ENCODE peak calls at places on chromosomes 1 and 21, in five cellular contexts. Z is thyroid gland, F is IMR-90, K is right lobe of liver, M is transverse colon. A is an unnamed sample. For H3K9me3, the result is how much of the 10 kb centered on the place peaks cover.

GRCh38 chr1:239858058-239858457 is 233.6 kb upstream of the FMN2 start:
- DNase-seq in Z (no peak), F (no peak), K (no peak), M (no peak), A (no peak)

GRCh38 chr1:54495954-54496353 is 52.1 kb upstream of the ACOT11 start:
- DNase-seq in Z (no peak), F (no peak), K (no peak), M (no peak), A (no peak)

GRCh38 chr1:29709711-29710169 is 473.4 kb downstream of the PTPRU start:
- DNase-seq in Z (no peak), F (peak), K (no peak), M (no peak), A (no peak)

GRCh38 chr1:8078176-8078671 is 52.1 kb upstream of the ERRFI1 start:
- DNase-seq in Z (peak), F (peak), K (no peak), M (no peak), A (peak)

GRCh38 chr21:39125752-39126485 is 57.3 kb downstream of the PSMG1 start:
- DNase-seq in Z (peak), F (peak), K (no peak), M (peak), A (no peak)

GRCh38 chr1:226553594-226554279 is 5.2 kb downstream of the STUM start:
- DNase-seq in Z (no peak), F (no peak), K (no peak), M (no peak), A (no peak)

GRCh38 chr1:89821322-89822108 is 683 bp downstream of the LRRC8D start:
- DNase-seq in Z (peak), F (peak), K (peak), M (peak), A (no peak)

GRCh38 chr1:239446611-239447010 is 60.2 kb downstream of the CHRM3 start:
- DNase-seq in Z (no peak), F (no peak), K (no peak), M (no peak), A (no peak)

DNA sequence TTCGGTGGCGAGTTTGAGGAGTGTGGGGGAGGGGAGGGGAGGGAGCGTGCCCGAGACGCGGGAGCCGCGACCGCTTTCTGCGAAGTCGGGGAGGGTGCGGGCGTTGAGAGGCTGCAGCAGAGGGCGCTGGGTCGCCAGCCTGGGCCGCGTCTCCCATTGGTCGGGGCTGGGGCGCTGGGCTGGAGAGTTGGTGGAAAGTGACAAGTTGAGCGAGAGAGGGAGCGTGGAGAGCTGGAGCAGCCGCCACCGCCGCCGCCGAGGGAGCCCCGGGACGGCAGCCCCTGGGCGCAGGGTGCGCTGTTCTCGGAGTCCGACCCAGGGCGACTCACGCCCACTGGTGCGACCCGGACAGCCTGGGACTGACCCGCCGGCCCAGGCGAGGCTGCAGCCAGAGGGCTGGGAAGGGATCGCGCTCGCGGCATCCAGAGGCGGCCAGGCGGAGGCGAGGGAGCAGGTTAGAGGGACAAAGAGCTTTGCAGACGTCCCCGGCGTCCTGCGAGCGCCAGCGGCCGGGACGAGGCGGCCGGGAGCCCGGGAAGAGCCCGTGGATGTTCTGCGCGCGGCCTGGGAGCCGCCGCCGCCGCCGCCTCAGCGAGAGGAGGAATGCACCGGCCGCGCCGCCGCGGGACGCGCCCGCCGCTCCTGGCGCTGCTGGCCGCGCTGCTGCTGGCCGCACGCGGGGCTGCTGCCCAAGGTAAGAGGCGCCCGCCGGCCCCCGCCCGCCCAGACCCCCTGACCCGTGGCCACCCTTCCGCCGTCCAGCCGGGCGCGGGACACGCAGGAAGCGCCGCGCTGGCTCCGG is at the start of gene ROR1:
- DNase-seq in Z (peak), F (peak), K (peak), M (peak), A (peak)
- TF ChIP-seq POLR2A in Z (no peak), F (no peak), K (no peak), M (peak), A (peak)

GRCh38 chr1:117608758-117609157 is 2.9 kb downstream of the TENT5C start:
- DNase-seq in Z (no peak), F (no peak), K (no peak), M (no peak), A (no peak)
- H3K4me3 ChIP-seq in Z (peak), F (no peak), K (no peak), M (no peak), A (peak)

DNA sequence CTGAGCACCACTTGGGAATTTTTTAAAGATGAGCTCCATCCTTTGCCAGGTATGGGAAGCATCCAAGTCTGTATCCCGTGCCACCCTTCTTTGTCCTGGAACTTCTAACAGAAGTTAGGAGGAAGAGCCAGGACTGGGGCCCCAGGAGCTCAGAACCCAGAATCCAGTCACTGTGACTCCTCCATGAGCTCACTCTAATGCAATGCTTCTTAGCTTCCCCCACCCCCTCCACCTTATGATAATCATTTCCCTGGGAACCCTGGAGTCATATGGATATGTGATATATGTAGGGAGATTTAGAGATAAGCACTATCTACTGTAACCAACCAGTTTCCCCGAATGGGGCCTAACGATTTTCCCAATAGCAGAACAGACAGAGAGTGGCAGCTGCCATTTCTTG is 758 bp upstream of the SPRR5 start:
- DNase-seq in Z (no peak), F (no peak), K (no peak), M (no peak), A (no peak)
- H3K9me3 ChIP-seq in Z (under half), F (under half), K (under half), M (under half), A (under half)

DNA sequence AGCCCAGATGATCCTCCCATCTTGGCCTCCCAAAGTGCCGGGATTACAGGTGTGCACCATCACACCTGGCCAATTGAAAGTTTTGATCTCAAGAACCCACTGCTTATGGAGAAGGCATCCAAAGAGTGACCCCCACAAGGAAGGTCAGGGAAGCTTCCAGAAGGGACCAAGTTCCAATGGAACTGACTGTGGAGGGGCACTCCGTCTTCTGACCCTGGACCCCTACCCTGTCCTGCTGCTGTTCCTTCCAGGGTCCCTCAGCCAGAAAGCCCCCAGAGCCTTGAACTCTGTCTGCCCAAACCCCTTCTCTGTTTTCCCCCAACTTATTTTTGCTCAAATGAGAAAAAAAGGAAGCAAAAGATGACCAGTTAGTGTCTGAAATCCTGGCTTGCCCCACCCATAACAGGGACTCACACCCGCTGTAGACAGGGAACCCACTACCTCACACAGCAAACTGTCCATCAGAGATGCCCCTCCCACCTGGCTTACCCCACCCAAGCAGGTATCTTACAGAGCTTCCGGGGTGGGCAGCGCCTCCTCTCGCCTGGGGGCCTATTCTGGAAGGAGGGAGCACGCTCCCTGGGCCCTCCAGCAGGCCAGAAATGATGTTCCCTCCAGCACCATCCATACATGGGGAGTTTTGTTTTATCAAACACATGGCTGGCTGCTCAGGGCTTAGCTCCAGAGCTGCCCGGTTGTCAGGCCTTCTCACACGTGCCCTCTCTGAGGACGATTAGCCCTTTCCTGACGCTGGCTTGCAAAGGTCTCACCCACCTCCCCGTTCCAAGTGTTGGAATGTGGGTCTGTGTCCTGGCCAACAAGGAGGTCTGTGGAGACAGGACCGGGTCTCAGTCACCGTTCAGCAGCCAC is 3.1 kb upstream of the WNT3A start:
- DNase-seq in Z (no peak), F (no peak), K (no peak), M (no peak), A (no peak)
- TF ChIP-seq POLR2A in Z (no peak), F (no peak), K (no peak), M (no peak), A (no peak)

GRCh38 chr1:58765016-58765415 is 18.8 kb downstream of the JUN start:
- DNase-seq in Z (no peak), F (peak), K (no peak), M (no peak), A (no peak)

GRCh38 chr1:58764294-58764978 is 19.4 kb downstream of the JUN start:
- DNase-seq in Z (no peak), F (peak), K (no peak), M (no peak), A (no peak)

GRCh38 chr1:58762806-58763205 is 21.0 kb downstream of the JUN start:
- DNase-seq in Z (no peak), F (peak), K (no peak), M (no peak), A (no peak)

GRCh38 chr1:58767143-58767542 is 16.7 kb downstream of the JUN start:
- DNase-seq in Z (no peak), F (no peak), K (no peak), M (no peak), A (no peak)

DNA sequence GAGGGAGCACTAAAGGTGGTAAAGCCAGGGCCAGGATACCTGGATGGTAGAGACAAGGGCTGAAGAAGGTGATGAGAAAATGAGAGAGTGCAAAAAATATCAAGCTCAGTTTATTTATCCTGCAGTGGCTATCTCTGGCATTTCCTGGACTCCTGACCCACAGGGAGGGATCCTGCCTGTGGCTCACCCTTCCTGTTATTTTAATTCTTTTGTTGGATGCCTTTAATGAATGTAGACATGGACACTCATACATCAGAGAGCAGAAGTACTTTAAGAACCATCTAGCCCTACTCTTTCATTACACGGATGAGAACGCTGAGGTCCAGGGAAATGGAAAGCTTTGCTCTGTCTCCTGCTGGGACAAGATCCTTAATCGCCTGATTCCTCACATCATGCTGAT is 20.6 kb downstream of the JUN start:
- DNase-seq in Z (no peak), F (peak), K (no peak), M (no peak), A (no peak)
- H3K4me3 ChIP-seq in Z (no peak), F (no peak), K (no peak), M (no peak), A (no peak)

GRCh38 chr1:113990966-113991365 is 11.7 kb downstream of the OLFML3 start:
- DNase-seq in Z (no peak), F (no peak), K (no peak), M (no peak), A (no peak)

GRCh38 chr1:113993766-113994165 is 14.5 kb downstream of the OLFML3 start:
- DNase-seq in Z (no peak), F (no peak), K (no peak), M (no peak), A (no peak)

GRCh38 chr1:113993072-113993471 is 13.8 kb downstream of the OLFML3 start:
- DNase-seq in Z (no peak), F (no peak), K (no peak), M (no peak), A (no peak)

GRCh38 chr1:113990541-113990940 is 11.3 kb downstream of the OLFML3 start:
- DNase-seq in Z (no peak), F (no peak), K (no peak), M (no peak), A (no peak)

DNA sequence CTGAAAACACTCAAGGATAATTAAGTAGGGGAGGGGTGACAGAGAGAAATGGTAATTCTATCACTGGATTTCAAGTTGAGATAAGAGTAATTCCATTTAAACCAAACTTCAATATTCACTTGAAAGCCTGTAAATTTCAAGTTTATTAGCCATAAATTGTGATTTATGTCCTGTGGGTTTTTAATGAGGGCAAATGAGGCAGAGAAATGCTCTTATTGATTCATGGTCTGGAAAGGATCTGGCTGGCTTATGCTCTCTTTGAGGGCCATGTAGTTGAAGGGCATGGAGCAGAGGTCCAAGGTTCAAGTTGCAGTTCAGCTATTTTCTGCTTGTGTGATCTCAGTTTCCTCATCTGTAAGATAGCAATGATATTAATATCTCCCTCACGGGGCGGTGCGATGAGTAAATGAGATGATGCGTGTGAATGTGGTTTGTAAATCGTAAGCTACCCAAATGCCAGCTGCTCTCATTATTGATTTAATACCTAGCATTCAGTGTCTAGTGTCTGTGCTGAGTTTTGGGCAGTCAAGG is 12.3 kb downstream of the OLFML3 start:
- DNase-seq in Z (no peak), F (no peak), K (no peak), M (no peak), A (no peak)
- H3K9me3 ChIP-seq in Z (under half), F (under half), K (under half), M (under half), A (under half)

GRCh38 chr1:94863919-94864318 is 43.8 kb downstream of the SLC44A3 start:
- DNase-seq in Z (peak), F (peak), K (no peak), M (peak), A (peak)
- TF ChIP-seq POLR2A in Z (peak), F (no peak), K (no peak), M (peak), A (no peak)

A was measured in gastrocnemius medialis.